ENCODE peak calls at places on chromosomes 11 and 22, in eight cellular contexts. L, R, E, C, X, V, K and T are unnamed samples.

GRCh38 chr22:45428391-45429385 is 15.2 kb downstream of the RIBC2 start:
- DNase-seq in L (no peak), R (no peak), E (no peak), C (no peak), X (no peak), V (no peak), K (no peak), T (no peak)

GRCh38 chr22:49999063-49999900 is 13.3 kb downstream of the IL17REL start:
- DNase-seq in L (peak; percentile 64), R (no peak), E (peak; percentile 51), C (no peak), X (no peak), V (no peak), K (no peak), T (peak; percentile 41)

GRCh38 chr11:117915219-117915618 is 14.0 kb downstream of the TMPRSS13 start:
- DNase-seq in L (no peak), R (no peak), E (no peak), C (no peak), X (no peak), V (no peak), K (no peak), T (no peak)

GRCh38 chr11:112343368-112344039 is 82.8 kb upstream of the PLET1 start:
- DNase-seq in L (no peak), R (no peak), E (no peak), C (no peak), X (no peak), V (no peak), K (no peak), T (no peak)

GRCh38 chr11:72947229-72947628 is 133.0 kb downstream of the ATG16L2 start:
- DNase-seq in L (no peak), R (no peak), E (no peak), C (no peak), X (no peak), V (no peak), K (no peak), T (no peak)

GRCh38 chr22:44587911-44588310 is 89.9 kb upstream of the RTL6 start:
- DNase-seq in L (no peak), R (no peak), E (no peak), C (no peak), X (no peak), V (no peak), K (no peak), T (no peak)

GRCh38 chr11:3219281-3219892 is 774 bp upstream of the MRGPRG start:
- DNase-seq in L (no peak), R (no peak), E (peak; percentile 24), C (no peak), X (no peak), V (no peak), K (no peak), T (no peak)

GRCh38 chr22:43007519-43008102 is 7.3 kb downstream of the PACSIN2 start:
- DNase-seq in L (peak; percentile 66), R (no peak), E (no peak), C (no peak), X (peak; percentile 65), V (no peak), K (no peak), T (no peak)

GRCh38 chr11:36818410-36818809 is 220.4 kb upstream of the RAG2 start:
- DNase-seq in L (peak; percentile 17), R (no peak), E (no peak), C (peak; percentile 2), X (no peak), V (no peak), K (no peak), T (peak; percentile 4)

GRCh38 chr11:135074397-135074998 is 662.5 kb upstream of the B3GAT1 start:
- DNase-seq in L (no peak), R (no peak), E (no peak), C (no peak), X (no peak), V (no peak), K (no peak), T (no peak)

GRCh38 chr11:32131321-32131720 is 40.4 kb downstream of the RCN1 start:
- DNase-seq in L (no peak), R (no peak), E (no peak), C (no peak), X (no peak), V (no peak), K (no peak), T (no peak)

GRCh38 chr11:133911169-133911568 is 45.6 kb downstream of the IGSF9B start:
- DNase-seq in L (no peak), R (no peak), E (no peak), C (no peak), X (no peak), V (no peak), K (no peak), T (no peak)

GRCh38 chr22:21942407-21942895 is 10.2 kb downstream of the PPM1F start:
- DNase-seq in L (peak; percentile 91), R (peak; percentile 89), E (peak; percentile 93), C (peak; percentile 91), X (peak; percentile 58), V (no peak), K (no peak), T (peak; percentile 68)

GRCh38 chr22:30040499-30041055 is 39.7 kb upstream of the HORMAD2 start:
- DNase-seq in L (no peak), R (no peak), E (no peak), C (no peak), X (no peak), V (no peak), K (no peak), T (no peak)

GRCh38 chr11:117179048-117179999 is 781 bp downstream of the SIDT2 start:
- DNase-seq in L (peak; percentile 62), R (no peak), E (peak; percentile 69), C (peak; percentile 21), X (peak; percentile 31), V (no peak), K (no peak), T (no peak)

GRCh38 chr11:12223771-12224536 is 113.6 kb downstream of the MICAL2 start:
- DNase-seq in L (no peak), R (no peak), E (no peak), C (peak; percentile 15), X (no peak), V (no peak), K (no peak), T (no peak)

GRCh38 chr11:29989181-29989580 is 27.6 kb downstream of the KCNA4 start:
- DNase-seq in L (no peak), R (peak; percentile 26), E (no peak), C (no peak), X (no peak), V (no peak), K (no peak), T (no peak)

GRCh38 chr11:5366856-5367255 is 15.5 kb downstream of the OR51B6 start:
- DNase-seq in L (peak; percentile 12), R (no peak), E (no peak), C (peak; percentile 66), X (no peak), V (no peak), K (no peak), T (no peak)

GRCh38 chr11:119783466-119784400 is 54.7 kb upstream of the NECTIN1 start:
- DNase-seq in L (no peak), R (no peak), E (no peak), C (no peak), X (no peak), V (no peak), K (no peak), T (no peak)

GRCh38 chr11:34219279-34219678 is 113.8 kb downstream of the NAT10 start:
- DNase-seq in L (no peak), R (no peak), E (no peak), C (no peak), X (no peak), V (no peak), K (no peak), T (no peak)

GRCh38 chr11:96045622-96046456 is 121.9 kb upstream of the MTMR2 start:
- DNase-seq in L (peak; percentile 85), R (no peak), E (peak; percentile 52), C (peak; percentile 25), X (no peak), V (no peak), K (no peak), T (no peak)

GRCh38 chr22:20799449-20799848 is 25.5 kb downstream of the SERPIND1 start:
- DNase-seq in L (no peak), R (no peak), E (no peak), C (no peak), X (no peak), V (no peak), K (no peak), T (no peak)

GRCh38 chr11:44338721-44339529 is 29.0 kb upstream of the ALX4 start:
- DNase-seq in L (no peak), R (no peak), E (no peak), C (no peak), X (no peak), V (no peak), K (no peak), T (no peak)

GRCh38 chr11:73260127-73260457 is 12.0 kb upstream of the P2RY6 start:
- DNase-seq in L (no peak), R (no peak), E (no peak), C (no peak), X (no peak), V (no peak), K (no peak), T (no peak)

GRCh38 chr11:47971501-47971900 is 8.9 kb upstream of the PTPRJ start:
- DNase-seq in L (no peak), R (no peak), E (no peak), C (no peak), X (no peak), V (no peak), K (no peak), T (no peak)

GRCh38 chr11:72233056-72233772 is 8.6 kb downstream of the INPPL1 start:
- DNase-seq in L (no peak), R (no peak), E (no peak), C (no peak), X (no peak), V (no peak), K (no peak), T (no peak)

GRCh38 chr11:31810779-31811647 is at the start of gene PAX6:
- DNase-seq in L (peak; percentile 86), R (peak; percentile 14), E (peak; percentile 65), C (peak; percentile 50), X (no peak), V (peak; percentile 56), K (no peak), T (peak; percentile 62)

GRCh38 chr11:19344661-19345518 is 104.1 kb upstream of the E2F8 start:
- DNase-seq in L (peak; percentile 82), R (no peak), E (peak; percentile 68), C (no peak), X (peak; percentile 9), V (no peak), K (no peak), T (no peak)

GRCh38 chr11:6413791-6414231 is 5.1 kb downstream of the APBB1 start:
- DNase-seq in L (no peak), R (no peak), E (no peak), C (no peak), X (no peak), V (no peak), K (no peak), T (no peak)

GRCh38 chr11:122375687-122376399 is 259.8 kb upstream of the BLID start:
- DNase-seq in L (peak; percentile 46), R (peak; percentile 28), E (no peak), C (no peak), X (no peak), V (no peak), K (no peak), T (no peak)

GRCh38 chr11:86637976-86638375 is 34.4 kb downstream of the ME3 start:
- DNase-seq in L (no peak), R (no peak), E (no peak), C (no peak), X (no peak), V (no peak), K (no peak), T (no peak)

GRCh38 chr11:15158351-15159015 is 43.8 kb downstream of the INSC start:
- DNase-seq in L (peak; percentile 68), R (peak; percentile 46), E (no peak), C (peak; percentile 19), X (no peak), V (no peak), K (no peak), T (no peak)

GRCh38 chr22:39932918-39933649 is 27.1 kb upstream of the TMA7B start:
- DNase-seq in L (peak; percentile 27), R (no peak), E (no peak), C (peak; percentile 18), X (peak; percentile 19), V (no peak), K (no peak), T (no peak)

GRCh38 chr22:36569999-36570398 is 41.0 kb upstream of the EIF3D start:
- DNase-seq in L (peak; percentile 72), R (no peak), E (no peak), C (peak; percentile 37), X (no peak), V (no peak), K (no peak), T (no peak)